ENCODE peak calls at places on chromosomes 3 and 15, in eight cellular contexts. M is mucosa of descending colon, C is psoas muscle, T is stomach, G is upper lobe of right lung, B is heart right ventricle, S is dorsolateral prefrontal cortex, W is sigmoid colon. A is an unnamed sample.

GRCh38 chr15:32802296-32802936 is 84.6 kb downstream of the GREM1 start:
- DNase-seq in G (no peak), M (no peak), T (no peak), S (no peak), W (no peak), B (no peak), C (no peak), A (no peak)

GRCh38 chr15:68275165-68275746 is 2.3 kb upstream of the FEM1B start:
- DNase-seq in G (no peak), C (no peak), W (no peak), T (peak; percentile 63), S (no peak), M (no peak), B (no peak), A (no peak)

GRCh38 chr15:63048986-63049665 is 6.6 kb downstream of the TPM1 start:
- DNase-seq in M (peak; percentile 76), T (peak; percentile 46), S (peak; percentile 37), C (peak; percentile 74), B (peak; percentile 53), G (peak; percentile 72), W (peak; percentile 81), A (no peak)

GRCh38 chr15:101664303-101664913 is 12.2 kb upstream of the TM2D3 start:
- DNase-seq in B (no peak), M (no peak), C (no peak), T (no peak), S (no peak), W (no peak), G (no peak), A (no peak)

GRCh38 chr15:92226020-92226612 is 167.6 kb upstream of the ST8SIA2 start:
- DNase-seq in S (no peak), G (no peak), B (no peak), C (no peak), W (no peak), M (no peak), T (no peak), A (no peak)

GRCh38 chr3:22159004-22159695 is 408.1 kb upstream of the ZNF385D start:
- DNase-seq in S (no peak), T (no peak), M (no peak), C (no peak), W (no peak), B (no peak), G (no peak), A (no peak)

GRCh38 chr3:182692021-182692420 is 101.3 kb upstream of the ATP11B start:
- DNase-seq in G (peak; percentile 53), B (no peak), C (no peak), M (no peak), S (no peak), W (no peak), T (no peak), A (no peak)

GRCh38 chr15:64144565-64145281 is 6.8 kb upstream of the SNX22 start:
- DNase-seq in B (no peak), C (no peak), T (no peak), W (peak; percentile 45), S (no peak), M (no peak), G (peak; percentile 41), A (no peak)

GRCh38 chr3:37814547-37814946 is 47.1 kb upstream of the CTDSPL start:
- DNase-seq in G (no peak), M (no peak), C (no peak), S (no peak), B (no peak), W (no peak), T (no peak), A (no peak)

GRCh38 chr3:159675285-159675684 is 313.4 kb upstream of the IL12A start:
- DNase-seq in G (no peak), B (no peak), S (no peak), T (no peak), M (no peak), W (no peak), C (no peak), A (no peak)

GRCh38 chr3:150885535-150885934 is 19.7 kb downstream of the MINDY4B start:
- DNase-seq in C (no peak), G (no peak), W (no peak), S (no peak), B (no peak), M (no peak), T (no peak), A (no peak)

GRCh38 chr3:79019137-79019923 is 748.5 kb downstream of the ROBO1 start:
- DNase-seq in T (peak; percentile 77), B (peak; percentile 75), M (peak; percentile 51), S (peak; percentile 59), W (peak; percentile 93), C (peak; percentile 87), G (peak; percentile 83), A (peak; percentile 79)

GRCh38 chr3:187975571-187976360 is 178.2 kb upstream of the LPP start:
- DNase-seq in M (no peak), G (no peak), B (no peak), C (peak; percentile 92), S (no peak), T (no peak), W (no peak), A (no peak)

GRCh38 chr3:89851974-89852621 is 744.7 kb downstream of the EPHA3 start:
- DNase-seq in B (peak; percentile 23), M (peak; percentile 34), G (no peak), C (no peak), S (peak; percentile 19), T (peak; percentile 45), W (no peak), A (peak; percentile 2)

DNA sequence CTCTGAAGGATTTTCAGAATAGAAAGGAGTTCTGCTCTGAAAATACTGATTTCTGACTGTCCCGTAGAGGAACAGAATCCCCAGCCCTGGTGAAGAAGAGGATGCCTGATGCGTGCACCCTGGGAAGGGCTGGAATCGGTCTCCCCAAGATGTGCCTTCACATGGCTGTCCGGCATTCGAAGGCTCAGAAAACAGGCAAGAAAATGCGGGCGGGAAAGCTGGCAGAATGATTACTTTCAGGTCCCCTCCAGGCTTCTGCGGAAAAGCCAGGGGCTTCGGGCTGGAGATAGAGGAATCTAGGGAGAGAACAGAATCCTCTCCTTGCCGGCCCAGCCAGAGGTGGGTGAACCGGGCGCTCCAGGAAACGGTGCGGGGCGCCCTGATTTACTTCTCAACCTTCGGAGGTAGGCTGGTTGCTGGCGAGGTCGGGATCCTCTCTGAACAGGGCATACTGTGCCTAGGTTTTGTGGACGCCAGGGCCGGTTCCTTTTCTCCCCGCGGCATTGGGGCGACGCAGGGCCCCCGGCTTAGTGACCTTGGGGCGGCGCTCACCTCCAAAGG is 2.5 kb downstream of the FOXL2NB start:
- DNase-seq in M (no peak), G (no peak), W (no peak), T (no peak), S (no peak), C (no peak), B (no peak), A (no peak)
- H3K4me3 ChIP-seq in M (no peak overlapping the region), G (peak overlapping the region; percentile 32), W (peak overlapping the region; percentile 45), T (peak overlapping the region; percentile 29), S (peak overlapping the region; percentile 43), C (peak overlapping the region; percentile 62), B (peak overlapping the region; percentile 48), A (peak overlapping the region; percentile 21)

GRCh38 chr15:75366163-75366562 is 2.2 kb downstream of the MAN2C1 start:
- DNase-seq in G (no peak), M (no peak), T (no peak), B (no peak), S (no peak), C (no peak), W (no peak), A (no peak)

GRCh38 chr15:75367406-75367912 is 948 bp downstream of the MAN2C1 start:
- DNase-seq in T (no peak), S (no peak), M (no peak), B (no peak), G (no peak), C (no peak), W (no peak), A (no peak)

GRCh38 chr15:75368689-75369239 is 357 bp upstream of the MAN2C1 start:
- DNase-seq in M (no peak), T (no peak), B (no peak), G (no peak), C (no peak), W (no peak), S (no peak), A (no peak)

GRCh38 chr15:75369897-75370581 is 1.6 kb upstream of the MAN2C1 start:
- DNase-seq in W (no peak), B (no peak), T (no peak), M (no peak), C (no peak), S (no peak), G (no peak), A (no peak)

GRCh38 chr15:75367913-75368688 is at the start of gene MAN2C1:
- DNase-seq in B (peak; percentile 94), M (peak; percentile 98), S (peak; percentile 78), G (peak; percentile 99), W (peak; percentile 98), C (peak; percentile 98), T (peak; percentile 98), A (peak; percentile 93)
- TF ChIP-seq CTCF in B (peak; percentile 59), M (peak; percentile 73), S (peak; percentile 81), G (peak; percentile 67), W (no peak), C (peak; percentile 73), T (no peak), A (peak; percentile 76)

DNA sequence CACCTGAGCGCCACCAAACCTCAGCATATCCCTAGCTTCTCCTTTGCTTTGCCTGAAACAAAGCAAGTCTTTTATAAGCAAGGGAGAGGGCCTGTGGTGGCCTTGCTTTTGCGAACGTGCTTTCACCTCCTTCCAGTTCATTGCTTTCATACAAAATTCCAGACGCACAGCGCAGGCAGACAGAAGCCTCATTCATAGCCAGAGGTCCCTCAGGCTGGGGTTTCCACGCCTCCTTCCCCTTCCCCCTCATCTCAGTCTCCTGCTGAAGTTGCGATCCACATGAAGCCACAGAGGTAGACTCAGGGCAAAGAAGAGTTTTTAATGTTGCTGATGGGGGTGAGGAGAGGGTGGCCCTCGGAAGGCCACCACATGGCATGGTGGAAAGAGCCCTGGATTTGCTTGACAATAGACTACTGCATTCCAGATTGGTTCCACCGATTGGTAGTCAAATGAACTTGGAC is 59.4 kb upstream of the FLNB start:
- DNase-seq in B (no peak), T (no peak), W (peak; percentile 64), C (no peak), G (no peak), M (no peak), S (peak; percentile 20), A (no peak)
- H3K4me3 ChIP-seq in B (no peak overlapping the region), T (no peak overlapping the region), W (no peak overlapping the region), C (no peak overlapping the region), G (no peak overlapping the region), M (no peak overlapping the region), S (peak overlapping the region; percentile 33), A (no peak overlapping the region)

GRCh38 chr3:10992946-10993728 is 589 bp downstream of the SLC6A1 start:
- DNase-seq in C (no peak), T (no peak), S (no peak), G (no peak), M (no peak), W (no peak), B (no peak), A (no peak)

GRCh38 chr3:10988991-10989484 is 3.5 kb upstream of the SLC6A1 start:
- DNase-seq in M (no peak), S (no peak), T (no peak), G (no peak), W (no peak), C (no peak), B (no peak), A (no peak)

GRCh38 chr3:10994311-10994710 is 1.8 kb downstream of the SLC6A1 start:
- DNase-seq in C (no peak), G (no peak), W (no peak), B (no peak), S (peak; percentile 43), M (no peak), T (no peak), A (no peak)

GRCh38 chr3:10993729-10994065 is 1.1 kb downstream of the SLC6A1 start:
- DNase-seq in M (no peak), W (no peak), G (no peak), S (no peak), B (no peak), T (no peak), C (no peak), A (no peak)

GRCh38 chr3:10992017-10992945 is at the start of gene SLC6A1:
- DNase-seq in G (no peak), W (no peak), B (peak; percentile 26), C (peak; percentile 58), M (no peak), S (peak; percentile 57), T (no peak), A (no peak)
- TF ChIP-seq CTCF in G (peak; percentile 14), W (peak; percentile 7), B (no peak), C (no peak), M (no peak), S (peak; percentile 71), T (no peak), A (no peak)

A was measured in HFF-Myc.